ENCODE peak calls at places on chromosomes 2 and 18, in six cellular contexts. D is IMR-90, U is RWPE1, W is neural progenitor cell, G is fibroblast of the aortic adventitia, F is fibroblast of villous mesenchyme. R is an unnamed sample.

GRCh38 chr2:5794012-5794411 is 101.8 kb downstream of the SOX11 start:
- DNase-seq in F (no peak), G (no peak), U (no peak), W (no peak), D (no peak), R (no peak)

GRCh38 chr2:238847841-238848565 is at the start of gene TWIST2:
- DNase-seq in F (peak), U (peak), W (peak), G (peak), D (peak), R (no peak)

GRCh38 chr2:66283776-66284175 is 151.1 kb upstream of the MEIS1 start:
- DNase-seq in D (no peak), W (no peak), U (no peak), F (no peak), G (no peak), R (no peak)

GRCh38 chr2:65724752-65725151 is 292.4 kb upstream of the SPRED2 start:
- DNase-seq in U (peak), W (no peak), G (no peak), F (no peak), D (no peak), R (no peak)

GRCh38 chr2:31940920-31941319 is 69.9 kb downstream of the MEMO1 start:
- DNase-seq in U (peak), D (no peak), F (no peak), W (no peak), G (no peak), R (no peak)

GRCh38 chr2:45435316-45435715 is 175.8 kb downstream of the SRBD1 start:
- DNase-seq in F (peak), G (peak), W (no peak), U (peak), D (peak), R (no peak)

GRCh38 chr2:231223458-231223970 is 25.1 kb downstream of the ARMC9 start:
- DNase-seq in W (no peak), D (peak), U (no peak), F (peak), G (no peak), R (no peak)

GRCh38 chr18:41965856-41966255 is 10.8 kb downstream of the PIK3C3 start:
- DNase-seq in G (peak), U (no peak), W (no peak), D (no peak), F (no peak), R (no peak)

GRCh38 chr2:108224022-108224421 is 15.7 kb upstream of the SULT1C3 start:
- DNase-seq in W (no peak), D (no peak), G (no peak), F (no peak), U (no peak), R (no peak)

GRCh38 chr2:7191927-7192326 is 274.7 kb downstream of the RNF144A start:
- DNase-seq in U (peak), D (peak), G (peak), W (no peak), F (peak), R (no peak)

GRCh38 chr2:232458661-232459418 is 2.9 kb downstream of the ALPI start:
- DNase-seq in G (no peak), U (no peak), D (no peak), F (no peak), W (no peak), R (peak)

GRCh38 chr18:22817844-22818243 is 115.3 kb upstream of the RBBP8 start:
- DNase-seq in F (no peak), W (no peak), G (peak), D (peak), U (no peak), R (no peak)

GRCh38 chr2:44801289-44801675 is 140.2 kb upstream of the SIX3 start:
- DNase-seq in G (no peak), U (no peak), D (no peak), W (peak), F (no peak), R (no peak)

GRCh38 chr2:122815120-122815519 is 1059.7 kb downstream of the TSN start:
- DNase-seq in F (no peak), W (no peak), U (no peak), G (no peak), D (no peak), R (no peak)

DNA sequence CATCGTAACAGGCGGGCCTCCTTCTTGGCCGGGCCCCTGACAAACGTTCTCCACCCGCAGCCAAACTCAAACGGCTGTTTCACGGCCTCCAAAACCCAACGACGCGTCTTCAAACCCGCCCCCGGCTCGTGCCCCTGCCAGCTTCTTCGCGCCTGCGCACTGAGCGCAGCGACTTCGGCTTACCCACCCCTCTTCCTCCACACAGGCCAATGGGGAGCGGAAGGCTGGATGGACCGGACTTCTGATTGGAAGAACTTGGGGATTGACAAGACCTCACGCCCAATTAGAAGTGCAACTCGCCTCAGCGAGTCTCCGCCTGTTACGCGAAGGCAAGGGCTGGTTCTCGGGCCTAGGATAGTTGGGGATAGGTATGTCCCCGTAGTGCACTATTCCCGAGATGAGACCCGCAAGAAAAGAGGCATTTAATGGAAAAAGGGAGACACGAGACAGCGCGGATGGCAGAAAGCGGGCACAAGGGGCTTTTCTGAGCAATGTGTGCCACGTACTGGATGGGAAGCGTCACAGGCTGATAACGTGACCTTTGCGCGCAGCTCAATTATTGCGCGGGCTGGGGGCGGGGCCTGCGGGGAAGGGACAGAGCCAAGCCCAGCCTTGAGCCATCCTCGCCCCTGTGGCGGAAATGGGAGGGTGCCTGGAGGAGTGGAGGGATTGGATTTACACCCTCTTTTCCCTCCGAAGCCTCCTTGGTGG is at the start of gene LAPTM4A:
- DNase-seq in G (peak), U (peak), D (peak), W (peak), F (peak), R (peak)
- TF ChIP-seq CTCF in G (peak), U (no peak), D (no peak), W (no peak), F (no peak), R (no peak)

GRCh38 chr2:10162586-10163497 is 40.3 kb downstream of the RRM2 start:
- DNase-seq in W (peak), G (no peak), D (no peak), F (no peak), U (no peak), R (no peak)
- TF ChIP-seq CTCF in W (peak), G (peak), D (no peak), F (no peak), U (no peak), R (peak)

GRCh38 chr2:100852999-100853908 is 33.3 kb downstream of the NPAS2 start:
- DNase-seq in G (no peak), U (no peak), F (no peak), D (peak), W (no peak), R (no peak)
- TF ChIP-seq CTCF in G (no peak), U (no peak), F (no peak), D (no peak), W (no peak), R (no peak)

GRCh38 chr18:13826209-13826608 is 2.3 kb downstream of the MC5R start:
- DNase-seq in G (no peak), F (no peak), D (no peak), U (no peak), W (no peak), R (no peak)

GRCh38 chr18:13834501-13835015 is 10.6 kb downstream of the MC5R start:
- DNase-seq in G (no peak), W (no peak), U (no peak), D (no peak), F (no peak), R (no peak)

GRCh38 chr18:13836559-13836958 is 12.6 kb downstream of the MC5R start:
- DNase-seq in W (no peak), F (no peak), U (no peak), G (no peak), D (no peak), R (no peak)

GRCh38 chr18:13835202-13835601 is 11.3 kb downstream of the MC5R start:
- DNase-seq in U (no peak), W (peak), D (no peak), G (no peak), F (no peak), R (no peak)

GRCh38 chr18:13831864-13832508 is 8.0 kb downstream of the MC5R start:
- DNase-seq in D (no peak), W (peak), G (no peak), F (no peak), U (peak), R (no peak)
- TF ChIP-seq CTCF in D (no peak), W (peak), G (no peak), F (no peak), U (no peak), R (no peak)

R was measured in D721Med.